ENCODE peak calls at places on chromosomes 16 and 17, in four cellular contexts. E is HTR-8/SVneo; H is stimulated activated CD8-positive, alpha-beta memory T cell treated with anti-CD3 and anti-CD28 coated beads, Interleukin-7, amount 100 ng/mL, for 1 hour; D is naive thymus-derived CD8-positive, alpha-beta T cell. B is an unnamed sample.

GRCh38 chr16:70158261-70158939 is 15.2 kb upstream of the CLEC18C start:
- DNase-seq in E (peak; percentile 41), H (no peak), D (no peak), B (no peak)

GRCh38 chr17:62750502-62751349 is 57.4 kb downstream of the MARCHF10 start:
- DNase-seq in E (no peak), H (no peak), D (no peak), B (no peak)

GRCh38 chr16:87390641-87391323 is 1.4 kb upstream of the MAP1LC3B start:
- DNase-seq in E (no peak), H (no peak), D (no peak), B (no peak)

GRCh38 chr16:14013571-14014283 is 57.4 kb upstream of the MRTFB start:
- DNase-seq in E (peak; percentile 61), H (no peak), D (no peak), B (no peak)

GRCh38 chr16:68363847-68364600 is 53.2 kb downstream of the PRMT7 start:
- DNase-seq in E (no peak), H (no peak), D (no peak), B (no peak)

GRCh38 chr16:59733321-59733720 is 999.2 kb upstream of the GOT2 start:
- DNase-seq in E (no peak), H (no peak), D (no peak), B (no peak)

GRCh38 chr16:86657972-86658371 is 79.6 kb downstream of the FOXL1 start:
- DNase-seq in E (no peak), H (no peak), D (no peak), B (no peak)

GRCh38 chr16:143456-143855 is 5.0 kb upstream of the NPRL3 start:
- DNase-seq in E (no peak), H (no peak), D (no peak), B (no peak)

GRCh38 chr16:53991181-53992056 is 287.5 kb downstream of the FTO start:
- DNase-seq in E (no peak), H (no peak), D (no peak), B (no peak)

GRCh38 chr17:50611639-50612038 is 23.0 kb upstream of the ABCC3 start:
- DNase-seq in E (no peak), H (no peak), D (no peak), B (no peak)

GRCh38 chr16:2064368-2064945 is 16.7 kb downstream of the TSC2 start:
- DNase-seq in E (no peak), H (no peak), D (no peak), B (no peak)

GRCh38 chr16:1964046-1964505 is 550 bp downstream of the RPS2 start:
- DNase-seq in E (no peak), H (no peak), D (no peak), B (no peak)

GRCh38 chr17:43579570-43580140 is 33.5 kb upstream of the ETV4 start:
- DNase-seq in E (peak; percentile 53), H (no peak), D (no peak), B (no peak)

GRCh38 chr17:18291718-18292540 is 22.9 kb downstream of the TOP3A start:
- DNase-seq in E (no peak), H (no peak), D (no peak), B (no peak)

GRCh38 chr16:7629571-7629970 is 296.9 kb downstream of the RBFOX1 start:
- DNase-seq in E (no peak), H (no peak), D (no peak), B (no peak)

GRCh38 chr16:17312100-17312732 is 158.5 kb downstream of the XYLT1 start:
- DNase-seq in E (no peak), H (no peak), D (no peak), B (no peak)

B was measured in cortex of kidney.